ENCODE peak calls at places on chromosome 5, in seven cellular contexts. One of them, this sample, is unnamed.

GRCh38 chr5:66324357-66324756 is 180.3 kb downstream of the SREK1 start:
- DNase-seq in mucosa of descending colon: no peak
- DNase-seq in activated CD8-positive, alpha-beta T cell treated with anti-CD3 and anti-CD28 coated beads for 36 hours: no peak
- DNase-seq in colonic mucosa: no peak
- DNase-seq in substantia nigra: no peak
- DNase-seq in NCI-H774: peak; percentile 48
- DNase-seq in lung: no peak
- DNase-seq in this sample: no peak

GRCh38 chr5:107275333-107275732 is 395.4 kb downstream of the EFNA5 start:
- DNase-seq in mucosa of descending colon: no peak
- DNase-seq in activated CD8-positive, alpha-beta T cell treated with anti-CD3 and anti-CD28 coated beads for 36 hours: no peak
- DNase-seq in colonic mucosa: no peak
- DNase-seq in substantia nigra: no peak
- DNase-seq in NCI-H774: no peak
- DNase-seq in lung: no peak
- DNase-seq in this sample: no peak

GRCh38 chr5:157564149-157564711 is 11.3 kb downstream of the ADAM19 start:
- DNase-seq in mucosa of descending colon: no peak
- DNase-seq in activated CD8-positive, alpha-beta T cell treated with anti-CD3 and anti-CD28 coated beads for 36 hours: no peak
- DNase-seq in colonic mucosa: no peak
- DNase-seq in substantia nigra: no peak
- DNase-seq in NCI-H774: no peak
- DNase-seq in lung: no peak
- DNase-seq in this sample: no peak

GRCh38 chr5:12861891-12862290 is 957.6 kb upstream of the CTNND2 start:
- DNase-seq in mucosa of descending colon: no peak
- DNase-seq in activated CD8-positive, alpha-beta T cell treated with anti-CD3 and anti-CD28 coated beads for 36 hours: no peak
- DNase-seq in colonic mucosa: no peak
- DNase-seq in substantia nigra: no peak
- DNase-seq in NCI-H774: no peak
- DNase-seq in lung: no peak
- DNase-seq in this sample: no peak

GRCh38 chr5:31854181-31854624 is 215.3 kb downstream of the PDZD2 start:
- DNase-seq in mucosa of descending colon: no peak
- DNase-seq in activated CD8-positive, alpha-beta T cell treated with anti-CD3 and anti-CD28 coated beads for 36 hours: peak; percentile 45
- DNase-seq in colonic mucosa: no peak
- DNase-seq in substantia nigra: no peak
- DNase-seq in NCI-H774: no peak
- DNase-seq in lung: peak; percentile 33
- DNase-seq in this sample: peak; percentile 43

GRCh38 chr5:24623018-24623417 is 21.8 kb downstream of the CDH10 start:
- DNase-seq in mucosa of descending colon: no peak
- DNase-seq in activated CD8-positive, alpha-beta T cell treated with anti-CD3 and anti-CD28 coated beads for 36 hours: no peak
- DNase-seq in colonic mucosa: no peak
- DNase-seq in substantia nigra: no peak
- DNase-seq in NCI-H774: no peak
- DNase-seq in lung: no peak
- DNase-seq in this sample: no peak

GRCh38 chr5:126070481-126070880 is 352.7 kb upstream of the GRAMD2B start:
- DNase-seq in mucosa of descending colon: no peak
- DNase-seq in activated CD8-positive, alpha-beta T cell treated with anti-CD3 and anti-CD28 coated beads for 36 hours: no peak
- DNase-seq in colonic mucosa: no peak
- DNase-seq in substantia nigra: no peak
- DNase-seq in NCI-H774: no peak
- DNase-seq in lung: no peak
- DNase-seq in this sample: no peak

GRCh38 chr5:83494102-83494620 is 22.6 kb downstream of the VCAN start:
- DNase-seq in mucosa of descending colon: no peak
- DNase-seq in activated CD8-positive, alpha-beta T cell treated with anti-CD3 and anti-CD28 coated beads for 36 hours: no peak
- DNase-seq in colonic mucosa: no peak
- DNase-seq in substantia nigra: no peak
- DNase-seq in NCI-H774: no peak
- DNase-seq in lung: no peak
- DNase-seq in this sample: no peak

GRCh38 chr5:17113174-17113941 is 104.1 kb upstream of the BASP1 start:
- DNase-seq in mucosa of descending colon: no peak
- DNase-seq in activated CD8-positive, alpha-beta T cell treated with anti-CD3 and anti-CD28 coated beads for 36 hours: no peak
- DNase-seq in colonic mucosa: no peak
- DNase-seq in substantia nigra: no peak
- DNase-seq in NCI-H774: no peak
- DNase-seq in lung: no peak
- DNase-seq in this sample: no peak